ENCODE peak calls at places on chromosomes 1 and 21, in ten cellular contexts. B is heart left ventricle; R is cardiac muscle cell; Q is colonic mucosa; K is A549; W is Calu3; U is psoas muscle; H is type B pancreatic cell; D is CD4-positive, alpha-beta T cell; P is HFFc6. E is an unnamed sample.

GRCh38 chr1:199283814-199284213 is 645.0 kb downstream of the PTPRC start:
- DNase-seq in B (no peak), R (no peak), Q (no peak), K (no peak), W (no peak), U (no peak), H (no peak), D (no peak), P (no peak), E (no peak)

GRCh38 chr1:56532359-56532696 is 47.0 kb downstream of the PLPP3 start:
- DNase-seq in B (no peak), R (no peak), Q (no peak), K (no peak), W (no peak), U (no peak), H (no peak), D (no peak), P (no peak), E (no peak)

GRCh38 chr1:158362501-158362900 is 8.8 kb downstream of the CD1E start:
- DNase-seq in B (no peak), R (no peak), Q (no peak), K (no peak), W (no peak), U (no peak), H (no peak), D (no peak), P (no peak), E (no peak)

GRCh38 chr1:98385691-98386090 is 275.8 kb upstream of the SNX7 start:
- DNase-seq in B (no peak), R (no peak), Q (no peak), K (no peak), W (no peak), U (no peak), H (no peak), D (no peak), P (no peak), E (no peak)

GRCh38 chr1:248821101-248821500 is 4.6 kb downstream of the SH3BP5L start:
- DNase-seq in B (no peak), R (no peak), Q (no peak), K (peak; percentile 43), W (no peak), U (no peak), H (peak; percentile 58), D (no peak), P (peak; percentile 92), E (no peak)

GRCh38 chr1:210627740-210628139 is 299.0 kb downstream of the HHAT start:
- DNase-seq in B (no peak), R (no peak), Q (no peak), K (no peak), W (no peak), U (no peak), H (no peak), D (no peak), P (no peak), E (no peak)

GRCh38 chr1:223860051-223860559 is 14.4 kb upstream of the TP53BP2 start:
- DNase-seq in B (no peak), R (no peak), Q (no peak), K (no peak), W (no peak), U (no peak), H (no peak), D (no peak), P (no peak), E (no peak)

GRCh38 chr21:40505681-40506080 is 341.3 kb downstream of the DSCAM start:
- DNase-seq in B (no peak), R (peak; percentile 34), Q (no peak), K (no peak), W (no peak), U (no peak), H (no peak), D (no peak), P (no peak), E (no peak)

GRCh38 chr1:147627435-147628110 is 42.8 kb downstream of the ACP6 start:
- DNase-seq in B (no peak), R (peak; percentile 62), Q (peak; percentile 46), K (peak; percentile 81), W (peak; percentile 74), U (peak; percentile 43), H (no peak), D (peak; percentile 35), P (peak; percentile 25), E (peak; percentile 34)

GRCh38 chr1:203840208-203840808 is 21.1 kb upstream of the SNRPE start:
- DNase-seq in B (no peak), R (no peak), Q (no peak), K (no peak), W (no peak), U (no peak), H (no peak), D (no peak), P (no peak), E (no peak)

GRCh38 chr1:94105501-94105952 is 15.4 kb downstream of the ABCA4 start:
- DNase-seq in B (no peak), R (no peak), Q (no peak), K (no peak), W (no peak), U (no peak), H (no peak), D (no peak), P (no peak), E (no peak)

GRCh38 chr1:3836421-3836820 is 20.6 kb downstream of the CEP104 start:
- DNase-seq in B (no peak), R (no peak), Q (no peak), K (no peak), W (no peak), U (no peak), H (no peak), D (no peak), P (no peak), E (no peak)

GRCh38 chr1:11653616-11654570 is at the start of gene FBXO2:
- DNase-seq in B (peak; percentile 75), R (peak; percentile 74), Q (peak; percentile 34), K (no peak), W (no peak), U (peak; percentile 42), H (no peak), D (no peak), P (no peak), E (no peak)

GRCh38 chr1:235622933-235623790 is 26.4 kb downstream of the GNG4 start:
- DNase-seq in B (no peak), R (no peak), Q (peak; percentile 57), K (no peak), W (no peak), U (no peak), H (no peak), D (no peak), P (no peak), E (no peak)

GRCh38 chr1:224623310-224623714 is 7.2 kb downstream of the CNIH3 start:
- DNase-seq in B (no peak), R (no peak), Q (no peak), K (no peak), W (no peak), U (no peak), H (no peak), D (no peak), P (peak; percentile 61), E (no peak)

GRCh38 chr1:179029293-179029692 is 3.6 kb downstream of the FAM20B start:
- DNase-seq in B (no peak), R (no peak), Q (no peak), K (no peak), W (no peak), U (no peak), H (no peak), D (no peak), P (no peak), E (no peak)

GRCh38 chr1:182624582-182624981 is 20.4 kb upstream of the RGS16 start:
- DNase-seq in B (no peak), R (no peak), Q (no peak), K (no peak), W (no peak), U (no peak), H (no peak), D (no peak), P (no peak), E (no peak)

GRCh38 chr1:246971322-246971721 is 36.5 kb downstream of the ZNF695 start:
- DNase-seq in B (peak; percentile 76), R (peak; percentile 1), Q (peak; percentile 24), K (no peak), W (no peak), U (peak; percentile 62), H (no peak), D (no peak), P (peak; percentile 1), E (no peak)

GRCh38 chr21:34509151-34509550 is 2.9 kb downstream of the KCNE1 start:
- DNase-seq in B (no peak), R (no peak), Q (no peak), K (no peak), W (no peak), U (no peak), H (no peak), D (no peak), P (no peak), E (no peak)
- TF ChIP-seq CTCF in B (no peak), R (peak; percentile 11), Q (peak; percentile 12), K (no peak), W (no peak), U (no peak), H (no peak), D (no peak), P (peak; percentile 62), E (no peak)

DNA sequence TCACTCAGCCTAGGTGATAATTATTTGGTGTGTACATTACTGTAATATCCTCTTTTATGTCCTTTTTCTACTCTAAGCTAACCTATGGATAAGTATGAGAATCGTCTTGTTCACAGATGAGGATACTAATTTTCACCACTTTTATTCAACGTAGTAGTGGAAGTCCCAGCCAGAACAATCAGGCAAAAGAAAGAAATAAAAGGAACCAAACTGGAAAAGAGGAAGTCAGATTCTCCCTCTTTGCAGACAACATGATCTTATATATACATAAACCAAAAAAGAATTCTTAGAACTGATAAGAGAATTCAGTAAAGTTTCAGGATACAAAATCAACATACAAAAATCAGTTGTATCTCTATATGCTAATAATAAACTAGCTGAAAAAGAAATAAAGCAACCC is 12.6 kb upstream of the RGL1 start:
- DNase-seq in B (no peak), R (no peak), Q (no peak), K (no peak), W (no peak), U (no peak), H (no peak), D (no peak), P (no peak), E (no peak)
- TF ChIP-seq CTCF in B (no peak), R (no peak), Q (no peak), K (no peak), W (no peak), U (no peak), H (no peak), D (no peak), P (no peak), E (no peak)

GRCh38 chr1:42953182-42954180 is 5.2 kb downstream of the SLC2A1 start:
- DNase-seq in B (no peak), R (no peak), Q (no peak), K (no peak), W (no peak), U (no peak), H (no peak), D (no peak), P (no peak), E (no peak)
- TF ChIP-seq CTCF in B (no peak), R (no peak), Q (no peak), K (no peak), W (no peak), U (no peak), H (no peak), D (no peak), P (no peak), E (no peak)

DNA sequence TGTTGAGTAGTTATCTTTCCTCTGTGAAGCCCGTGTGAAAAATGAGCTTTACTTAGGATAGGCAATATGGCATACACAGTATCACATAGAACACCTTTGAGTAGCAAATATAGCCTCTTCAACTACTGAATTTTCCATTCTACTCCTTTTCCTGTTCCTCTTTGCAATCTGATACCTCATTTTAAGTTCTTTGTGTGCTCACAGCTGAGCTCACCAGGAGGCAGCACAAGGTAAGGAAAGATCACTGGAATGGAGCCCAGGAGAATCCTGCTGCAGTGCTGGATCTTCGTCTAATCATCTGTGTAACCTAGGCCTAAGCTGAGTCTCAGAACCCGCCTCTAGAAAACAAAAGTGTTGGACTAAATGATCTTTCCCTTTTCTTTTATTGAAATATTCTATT is 171.0 kb downstream of the LRRC40 start:
- DNase-seq in B (no peak), R (peak; percentile 71), Q (no peak), K (no peak), W (peak; percentile 23), U (no peak), H (no peak), D (no peak), P (peak; percentile 67), E (no peak)
- TF ChIP-seq CTCF in B (no peak), R (peak; percentile 48), Q (no peak), K (no peak), W (no peak), U (no peak), H (peak; percentile 33), D (no peak), P (peak; percentile 75), E (peak; percentile 48)

E was measured in progenitor cell of endocrine pancreas.